ENCODE peak calls at places on chromosome 2, in four cellular contexts. Y is HCT116, O is left kidney, F is fibroblast of pulmonary artery. P is an unnamed sample.

GRCh38 chr2:197052371-197052770 is 125.9 kb upstream of the PGAP1 start:
- DNase-seq in Y (no peak), O (no peak), F (no peak), P (no peak)

GRCh38 chr2:210663574-210663973 is 107.2 kb downstream of the CPS1 start:
- DNase-seq in Y (no peak), O (peak; percentile 54), F (peak; percentile 60), P (no peak)

GRCh38 chr2:216339456-216340279 is 32.6 kb downstream of the MARCHF4 start:
- DNase-seq in Y (no peak), O (peak; percentile 72), F (peak; percentile 81), P (no peak)

GRCh38 chr2:85276571-85277121 is 51.1 kb downstream of the TGOLN2 start:
- DNase-seq in Y (no peak), O (peak; percentile 33), F (no peak), P (no peak)

GRCh38 chr2:48114256-48114655 is 208.0 kb upstream of the FBXO11 start:
- DNase-seq in Y (peak; percentile 83), O (no peak), F (peak; percentile 89), P (no peak)

GRCh38 chr2:164873096-164873670 is 31.6 kb upstream of the COBLL1 start:
- DNase-seq in Y (no peak), O (peak; percentile 75), F (no peak), P (no peak)

GRCh38 chr2:232484628-232485332 is 2.9 kb downstream of the ECEL1 start:
- DNase-seq in Y (no peak), O (no peak), F (no peak), P (no peak)

GRCh38 chr2:218074031-218074430 is 5.0 kb downstream of the RUFY4 start:
- DNase-seq in Y (peak; percentile 7), O (peak; percentile 54), F (peak; percentile 8), P (no peak)